ENCODE peak calls at places on chromosomes 6 and 20, in four cellular contexts. G is uterus, W is BE2C, V is tibial artery. N is an unnamed sample.
A peak's percentile ranks its signal among the peaks of the same experiment; 100 is the strongest.

GRCh38 chr6:219641-220198 is 72.6 kb upstream of the DUSP22 start:
- DNase-seq in G (no peak), W (no peak), V (peak; percentile 69), N (peak; percentile 31)

GRCh38 chr6:73180718-73181619 is 44.3 kb downstream of the KHDC1L start:
- DNase-seq in G (no peak), W (peak; percentile 53), V (no peak), N (no peak)

GRCh38 chr6:10146723-10147451 is 268.0 kb downstream of the TFAP2A start:
- DNase-seq in G (no peak), W (peak; percentile 8), V (no peak), N (no peak)

GRCh38 chr6:42269553-42269952 is 51.9 kb upstream of the MRPS10 start:
- DNase-seq in G (no peak), W (no peak), V (no peak), N (no peak)

GRCh38 chr6:106747139-106747538 is 117.8 kb downstream of the QRSL1 start:
- DNase-seq in G (no peak), W (no peak), V (no peak), N (no peak)

GRCh38 chr20:45374101-45374467 is 4.0 kb downstream of the TP53TG5 start:
- DNase-seq in G (no peak), W (no peak), V (no peak), N (no peak)

GRCh38 chr20:33387177-33387576 is 14.1 kb downstream of the CDK5RAP1 start:
- DNase-seq in G (no peak), W (no peak), V (no peak), N (no peak)

GRCh38 chr20:25987073-25987927 is 290.6 kb upstream of the ZNF337 start:
- DNase-seq in G (peak; percentile 48), W (no peak), V (no peak), N (no peak)

GRCh38 chr6:147099974-147100373 is 104.2 kb upstream of the STXBP5 start:
- DNase-seq in G (no peak), W (no peak), V (no peak), N (no peak)

GRCh38 chr6:63418741-63419140 is 99.0 kb upstream of the LGSN start:
- DNase-seq in G (no peak), W (no peak), V (no peak), N (no peak)

GRCh38 chr6:75126518-75126917 is 79.3 kb downstream of the COL12A1 start:
- DNase-seq in G (no peak), W (no peak), V (no peak), N (no peak)

GRCh38 chr6:84193140-84193708 is 34.2 kb downstream of the CEP162 start:
- DNase-seq in G (no peak), W (no peak), V (no peak), N (no peak)

GRCh38 chr6:52571099-52571755 is 5.6 kb downstream of the TRAM2 start:
- DNase-seq in G (no peak), W (peak; percentile 55), V (peak; percentile 59), N (no peak)

GRCh38 chr20:60957621-60958020 is 294.4 kb upstream of the CDH4 start:
- DNase-seq in G (no peak), W (no peak), V (no peak), N (no peak)

GRCh38 chr20:14116037-14116436 is 120.7 kb downstream of the MACROD2 start:
- DNase-seq in G (no peak), W (no peak), V (no peak), N (no peak)

GRCh38 chr20:59195316-59195993 is 31.8 kb downstream of the ZNF831 start:
- DNase-seq in G (no peak), W (no peak), V (no peak), N (no peak)

GRCh38 chr6:143127941-143128340 is 67.3 kb downstream of the AIG1 start:
- DNase-seq in G (no peak), W (no peak), V (no peak), N (no peak)

GRCh38 chr20:34171640-34172039 is 59.6 kb upstream of the EIF2S2 start:
- DNase-seq in G (peak; percentile 36), W (peak; percentile 74), V (no peak), N (no peak)

GRCh38 chr6:169097336-169098052 is 156.2 kb downstream of the THBS2 start:
- DNase-seq in G (no peak), W (no peak), V (no peak), N (no peak)

GRCh38 chr6:101722991-101723579 is 329.6 kb downstream of the GRIK2 start:
- DNase-seq in G (no peak), W (no peak), V (no peak), N (no peak)

GRCh38 chr20:48910360-48910781 is 11.1 kb upstream of the ARFGEF2 start:
- DNase-seq in G (no peak), W (no peak), V (no peak), N (no peak)

GRCh38 chr20:57437267-57437666 is 46.1 kb downstream of the RBM38 start:
- DNase-seq in G (no peak), W (no peak), V (no peak), N (no peak)

DNA sequence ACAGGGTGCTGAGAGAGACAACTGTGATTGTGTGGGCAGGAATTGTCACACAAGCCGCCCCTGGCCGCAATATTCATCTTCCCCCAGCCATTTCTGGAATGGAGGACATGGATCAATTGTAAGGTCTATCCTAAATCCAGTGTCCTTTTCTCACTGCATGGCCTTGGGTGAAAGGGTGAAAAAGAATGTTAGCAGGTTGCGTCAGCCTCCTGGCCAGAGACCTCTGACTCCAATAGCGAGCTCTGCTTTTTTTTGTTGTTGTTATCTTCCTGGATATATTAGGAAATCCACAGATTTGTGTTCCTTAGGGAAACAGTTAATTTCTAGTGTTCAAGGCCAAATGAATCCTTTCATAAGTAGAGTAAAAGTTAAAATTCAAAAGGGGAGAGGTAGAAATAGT is 47.1 kb upstream of the CD83 start:
- DNase-seq in G (no peak), W (no peak), V (no peak), N (no peak)
- H3K4me1 ChIP-seq in G (no peaks in the 10 kb centered on the region), W (no peaks in the 10 kb centered on the region), V (peaks cover 6% of the 10 kb centered on the region), N (no peaks in the 10 kb centered on the region)

GRCh38 chr6:31836676-31837611 is 9.4 kb downstream of the HSPA1B start:
- DNase-seq in G (no peak), W (no peak), V (no peak), N (no peak)
- TF ChIP-seq CTCF in G (no peak), W (no peak), V (no peak), N (no peak)

DNA sequence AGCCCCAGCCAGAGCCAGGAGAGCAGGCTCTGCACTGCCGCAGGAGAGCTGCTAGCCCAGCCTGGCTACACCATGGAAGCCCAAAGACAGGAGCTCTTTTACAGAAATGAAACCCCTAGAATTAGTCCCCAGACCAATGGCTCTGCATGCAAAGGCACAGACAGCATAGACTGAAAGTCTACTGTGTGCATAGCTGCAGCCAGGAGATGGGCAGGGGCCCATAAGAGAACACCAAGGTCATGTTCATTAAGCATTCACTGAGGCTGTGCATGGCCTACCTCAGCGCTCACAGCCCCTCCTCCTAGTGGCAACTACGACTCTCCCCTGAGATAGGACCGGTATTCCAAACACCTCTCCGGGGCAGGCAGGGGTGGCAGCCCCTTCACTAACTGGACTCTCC is 34.9 kb downstream of the SNX5 start:
- DNase-seq in G (no peak), W (no peak), V (no peak), N (no peak)
- H3K4me1 ChIP-seq in G (peaks cover 10% of the 10 kb centered on the region), W (no peaks in the 10 kb centered on the region), V (peaks cover 33% of the 10 kb centered on the region), N (peaks cover 20% of the 10 kb centered on the region)

DNA sequence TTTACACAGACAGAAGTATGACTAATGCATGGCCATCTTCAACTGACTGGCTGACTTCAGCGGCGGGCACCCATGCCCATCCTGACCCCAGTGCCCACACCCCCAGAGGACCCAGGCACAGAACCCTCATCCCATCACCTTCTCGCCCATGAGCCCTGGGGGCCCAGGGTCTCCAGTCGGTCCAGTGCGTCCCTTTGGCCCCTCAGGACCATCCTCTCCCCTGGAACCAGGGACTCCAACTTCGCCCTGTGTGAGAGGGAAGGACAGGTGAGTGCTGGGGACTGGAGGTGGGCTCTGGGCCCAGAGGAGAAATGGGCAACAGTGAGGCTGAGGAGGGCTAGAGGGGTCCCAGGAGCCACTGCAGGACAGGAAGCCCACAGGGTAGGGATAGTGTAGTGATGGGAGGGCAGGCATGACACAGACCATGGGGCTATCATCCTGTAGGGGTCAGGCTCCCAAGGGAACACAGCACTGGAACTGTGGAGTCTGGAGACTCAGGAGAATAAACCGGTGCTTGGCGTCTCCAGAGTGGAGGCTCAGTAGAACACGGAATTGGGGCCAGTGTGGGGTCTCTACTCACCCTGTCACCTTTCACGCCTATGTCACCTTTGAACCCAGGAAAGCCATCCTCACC is 16.7 kb downstream of the COL11A2 start:
- DNase-seq in G (no peak), W (no peak), V (no peak), N (no peak)
- TF ChIP-seq CTCF in G (no peak), W (peak; percentile 28), V (no peak), N (no peak)

GRCh38 chr6:158292016-158292415 is 20.2 kb upstream of the TULP4 start:
- DNase-seq in G (no peak), W (no peak), V (no peak), N (no peak)

GRCh38 chr6:158290659-158291058 is 21.6 kb upstream of the TULP4 start:
- DNase-seq in G (no peak), W (no peak), V (no peak), N (no peak)

GRCh38 chr6:158290040-158290439 is 22.2 kb upstream of the TULP4 start:
- DNase-seq in G (no peak), W (no peak), V (no peak), N (no peak)

GRCh38 chr6:158293122-158293521 is 19.1 kb upstream of the TULP4 start:
- DNase-seq in G (no peak), W (no peak), V (no peak), N (no peak)
- H3K4me1 ChIP-seq in G (no peaks in the 10 kb centered on the region), W (no peaks in the 10 kb centered on the region), V (no peaks in the 10 kb centered on the region), N (no peaks in the 10 kb centered on the region)

GRCh38 chr20:9359561-9360308 is 154.7 kb upstream of the LAMP5 start:
- DNase-seq in G (peak; percentile 41), W (peak; percentile 69), V (peak; percentile 40), N (no peak)
- TF ChIP-seq CTCF in G (peak; percentile 49), W (peak; percentile 74), V (peak; percentile 43), N (peak; percentile 43)

DNA sequence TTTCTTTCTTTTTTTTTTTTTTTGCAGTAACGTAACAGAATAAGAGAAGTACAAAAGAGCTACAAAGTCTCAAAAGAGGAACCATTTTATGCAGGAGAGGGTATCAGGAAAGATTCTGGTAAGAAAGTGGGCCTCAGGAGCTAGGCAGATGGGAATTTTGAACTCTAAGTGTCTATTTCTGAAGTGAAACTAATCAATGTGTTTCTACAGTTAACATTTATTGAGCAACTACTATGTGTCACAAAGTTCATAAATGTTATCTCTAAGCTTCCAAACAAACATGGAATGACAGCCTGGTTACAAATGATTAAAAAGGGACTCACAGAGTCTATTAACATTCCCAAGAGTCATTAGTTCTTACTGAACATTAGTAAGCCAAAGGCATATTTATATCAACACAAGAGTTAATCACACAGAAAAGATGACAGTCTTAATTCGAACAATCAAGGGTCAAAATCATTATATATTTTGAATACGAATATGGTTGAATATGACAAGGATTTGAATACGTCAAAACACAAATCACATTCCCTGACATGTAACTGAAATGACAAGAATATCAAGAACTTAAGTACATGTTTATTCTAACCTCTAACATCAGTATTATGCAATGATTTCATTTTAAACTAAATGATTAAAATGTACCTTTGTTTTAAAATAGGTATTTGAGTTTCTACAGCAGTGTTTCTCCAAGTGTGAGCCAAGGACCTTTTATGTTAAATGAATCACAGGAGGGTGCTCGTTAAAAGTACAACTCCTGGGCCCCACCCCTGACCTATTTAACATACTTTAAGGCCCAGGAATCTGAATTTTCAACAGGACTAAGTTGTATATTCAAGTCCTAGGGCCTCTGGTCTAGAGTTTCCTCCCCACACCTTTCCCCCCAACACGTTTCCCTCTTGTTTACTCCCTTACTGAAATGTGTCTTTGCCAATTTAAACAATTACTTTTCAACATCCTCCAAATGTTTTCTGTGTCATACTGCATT is 89.7 kb downstream of the ATXN1 start:
- DNase-seq in G (no peak), W (no peak), V (no peak), N (no peak)
- H3K4me1 ChIP-seq in G (no peaks in the 10 kb centered on the region), W (no peaks in the 10 kb centered on the region), V (peaks cover 90% of the 10 kb centered on the region), N (peaks cover 70% of the 10 kb centered on the region)

N was measured in thoracic aorta.